ENCODE peak calls at places on chromosomes 3 and 15, in five cellular contexts. One of them, this sample, is unnamed.

GRCh38 chr3:44969170-44969569 is 6.8 kb downstream of the ZDHHC3 start:
- DNase-seq in ovary: no peak
- DNase-seq in CD8-positive, alpha-beta memory T cell: no peak
- DNase-seq in cardiac muscle cell: no peak
- DNase-seq in OCI-LY7: peak; percentile 69
- DNase-seq in this sample: no peak

GRCh38 chr15:51696566-51696965 is 15.3 kb downstream of the SCG3 start:
- DNase-seq in ovary: no peak
- DNase-seq in CD8-positive, alpha-beta memory T cell: no peak
- DNase-seq in cardiac muscle cell: no peak
- DNase-seq in OCI-LY7: no peak
- DNase-seq in this sample: no peak

GRCh38 chr3:180934638-180935037 is 22.2 kb downstream of the FXR1 start:
- DNase-seq in ovary: no peak
- DNase-seq in CD8-positive, alpha-beta memory T cell: no peak
- DNase-seq in cardiac muscle cell: no peak
- DNase-seq in OCI-LY7: no peak
- DNase-seq in this sample: no peak

GRCh38 chr3:32391643-32392529 is at the start of gene CMTM7:
- DNase-seq in ovary: peak; percentile 72
- DNase-seq in CD8-positive, alpha-beta memory T cell: peak; percentile 69
- DNase-seq in cardiac muscle cell: peak; percentile 75
- DNase-seq in OCI-LY7: peak; percentile 68
- DNase-seq in this sample: peak; percentile 10

GRCh38 chr3:44825264-44825925 is 36.3 kb upstream of the TMEM42 start:
- DNase-seq in ovary: no peak
- DNase-seq in CD8-positive, alpha-beta memory T cell: no peak
- DNase-seq in cardiac muscle cell: peak; percentile 29
- DNase-seq in OCI-LY7: no peak
- DNase-seq in this sample: no peak

GRCh38 chr15:96341465-96342142 is 11.1 kb downstream of the NR2F2 start:
- DNase-seq in ovary: peak; percentile 66
- DNase-seq in CD8-positive, alpha-beta memory T cell: no peak
- DNase-seq in cardiac muscle cell: peak; percentile 51
- DNase-seq in OCI-LY7: no peak
- DNase-seq in this sample: no peak

GRCh38 chr3:187101184-187102072 is 37.9 kb downstream of the RPL39L start:
- DNase-seq in ovary: peak; percentile 78
- DNase-seq in CD8-positive, alpha-beta memory T cell: peak; percentile 49
- DNase-seq in cardiac muscle cell: peak; percentile 96
- DNase-seq in OCI-LY7: peak; percentile 52
- DNase-seq in this sample: no peak

GRCh38 chr15:83837946-83838571 is 184.1 kb downstream of the ADAMTSL3 start:
- DNase-seq in ovary: peak; percentile 57
- DNase-seq in CD8-positive, alpha-beta memory T cell: no peak
- DNase-seq in cardiac muscle cell: peak; percentile 46
- DNase-seq in OCI-LY7: peak; percentile 3
- DNase-seq in this sample: no peak

GRCh38 chr3:134505485-134505884 is 19.6 kb downstream of the CEP63 start:
- DNase-seq in ovary: no peak
- DNase-seq in CD8-positive, alpha-beta memory T cell: no peak
- DNase-seq in cardiac muscle cell: no peak
- DNase-seq in OCI-LY7: no peak
- DNase-seq in this sample: no peak

GRCh38 chr3:37941608-37942540 is 48.7 kb upstream of the VILL start:
- DNase-seq in ovary: no peak
- DNase-seq in CD8-positive, alpha-beta memory T cell: no peak
- DNase-seq in cardiac muscle cell: no peak
- DNase-seq in OCI-LY7: no peak
- DNase-seq in this sample: no peak

GRCh38 chr15:98717942-98718341 is 69.6 kb downstream of the IGF1R start:
- DNase-seq in ovary: no peak
- DNase-seq in CD8-positive, alpha-beta memory T cell: no peak
- DNase-seq in cardiac muscle cell: no peak
- DNase-seq in OCI-LY7: no peak
- DNase-seq in this sample: no peak
- H3K27ac ChIP-seq in ovary: no peak overlapping the region
- H3K27ac ChIP-seq in CD8-positive, alpha-beta memory T cell: no peak overlapping the region
- H3K27ac ChIP-seq in cardiac muscle cell: peak overlapping the region; percentile 75
- H3K27ac ChIP-seq in OCI-LY7: no peak overlapping the region
- H3K27ac ChIP-seq in this sample: peak overlapping the region; percentile 35

DNA sequence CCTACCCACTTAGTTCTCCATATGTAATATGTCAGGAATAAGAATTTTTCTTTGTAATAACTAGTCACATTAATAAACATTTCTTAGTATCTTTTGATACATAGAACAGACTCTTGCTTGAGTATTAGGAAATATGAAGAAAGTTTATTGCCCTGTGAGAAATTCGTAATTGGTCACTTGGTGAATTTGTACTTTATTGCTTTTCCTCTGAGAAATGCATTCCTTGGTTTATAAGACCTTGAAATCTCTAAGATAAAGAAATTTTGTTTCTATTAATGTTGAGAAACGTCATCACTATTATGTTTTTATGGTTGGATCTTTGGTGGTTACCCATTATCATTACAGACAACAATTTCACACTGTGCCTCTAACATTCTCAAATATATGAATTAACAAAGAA is 652.0 kb upstream of the NECTIN3 start:
- DNase-seq in ovary: no peak
- DNase-seq in CD8-positive, alpha-beta memory T cell: no peak
- DNase-seq in cardiac muscle cell: peak; percentile 14
- DNase-seq in OCI-LY7: no peak
- DNase-seq in this sample: no peak
- H3K27ac ChIP-seq in ovary: no peak overlapping the region
- H3K27ac ChIP-seq in CD8-positive, alpha-beta memory T cell: no peak overlapping the region
- H3K27ac ChIP-seq in cardiac muscle cell: no peak overlapping the region
- H3K27ac ChIP-seq in OCI-LY7: no peak overlapping the region
- H3K27ac ChIP-seq in this sample: no peak overlapping the region

DNA sequence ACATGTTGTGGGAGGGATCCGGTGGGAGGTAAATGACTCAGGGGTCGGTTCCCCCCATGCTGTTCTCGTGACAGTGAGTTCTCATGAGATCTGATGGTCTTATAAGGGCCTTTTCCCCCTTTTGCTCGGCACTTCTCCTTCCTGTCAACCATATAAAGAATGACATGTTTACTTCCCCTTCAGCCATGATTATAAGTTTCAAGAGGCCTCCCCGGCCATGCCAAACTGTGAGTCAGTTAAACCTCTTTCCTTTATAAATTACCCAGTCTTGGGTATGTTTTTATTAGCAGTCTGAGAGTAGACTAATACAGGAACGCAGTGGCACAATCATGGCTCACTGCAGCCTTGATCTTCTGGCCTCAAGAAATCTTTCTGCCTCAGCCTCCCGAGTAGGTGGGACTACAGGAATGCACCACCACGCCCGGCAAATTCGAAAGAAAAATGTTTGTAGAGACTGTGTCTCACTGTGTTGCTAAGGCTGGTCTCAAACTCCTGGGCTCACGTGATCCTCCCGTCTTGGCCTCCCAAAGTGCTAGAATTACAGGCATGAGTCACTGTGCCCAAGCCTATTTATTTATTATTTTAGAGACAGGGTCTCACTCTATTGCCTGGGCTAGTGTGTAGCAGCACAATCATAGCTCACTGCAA is 101.0 kb downstream of the ATP10A start:
- DNase-seq in ovary: no peak
- DNase-seq in CD8-positive, alpha-beta memory T cell: no peak
- DNase-seq in cardiac muscle cell: no peak
- DNase-seq in OCI-LY7: no peak
- DNase-seq in this sample: no peak
- H3K27ac ChIP-seq in ovary: no peak overlapping the region
- H3K27ac ChIP-seq in CD8-positive, alpha-beta memory T cell: no peak overlapping the region
- H3K27ac ChIP-seq in cardiac muscle cell: no peak overlapping the region
- H3K27ac ChIP-seq in OCI-LY7: no peak overlapping the region
- H3K27ac ChIP-seq in this sample: no peak overlapping the region

GRCh38 chr3:127708837-127709236 is 36.1 kb downstream of the ABTB1 start:
- DNase-seq in ovary: no peak
- DNase-seq in CD8-positive, alpha-beta memory T cell: no peak
- DNase-seq in cardiac muscle cell: no peak
- DNase-seq in OCI-LY7: no peak
- DNase-seq in this sample: no peak
- H3K27ac ChIP-seq in ovary: no peak overlapping the region
- H3K27ac ChIP-seq in CD8-positive, alpha-beta memory T cell: no peak overlapping the region
- H3K27ac ChIP-seq in cardiac muscle cell: no peak overlapping the region
- H3K27ac ChIP-seq in OCI-LY7: no peak overlapping the region
- H3K27ac ChIP-seq in this sample: no peak overlapping the region

DNA sequence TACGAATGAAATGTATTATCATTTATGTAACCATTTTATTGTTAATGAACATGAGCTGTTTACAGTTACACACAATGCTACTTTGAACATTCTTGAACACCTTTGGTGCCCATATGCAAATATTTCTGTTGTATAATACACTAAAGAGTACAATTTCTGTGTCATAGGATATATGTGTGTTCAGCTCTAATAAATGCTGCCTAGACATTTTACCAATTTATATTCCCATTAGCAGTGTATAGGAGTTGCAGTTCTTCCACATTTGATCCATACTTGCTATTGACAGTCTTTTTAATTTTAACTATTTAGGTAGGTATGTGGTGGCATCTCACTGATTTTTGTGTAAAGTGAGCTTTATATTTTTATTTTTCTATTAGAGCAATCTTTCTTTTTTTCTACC is 331.8 kb downstream of the ZIC1 start:
- DNase-seq in ovary: no peak
- DNase-seq in CD8-positive, alpha-beta memory T cell: no peak
- DNase-seq in cardiac muscle cell: no peak
- DNase-seq in OCI-LY7: no peak
- DNase-seq in this sample: no peak
- H3K27ac ChIP-seq in ovary: no peak overlapping the region
- H3K27ac ChIP-seq in CD8-positive, alpha-beta memory T cell: no peak overlapping the region
- H3K27ac ChIP-seq in cardiac muscle cell: no peak overlapping the region
- H3K27ac ChIP-seq in OCI-LY7: no peak overlapping the region
- H3K27ac ChIP-seq in this sample: no peak overlapping the region